ENCODE peak calls at places on chromosomes 2 and 18, in eight cellular contexts. R is spleen, C is psoas muscle, D is ovary, S is heart left ventricle, X is GM23338, H is hepatocyte, L is endodermal cell. V is an unnamed sample. For H3K36me3 and H3K4me1, the result is how much of the 10 kb centered on the place peaks cover.

GRCh38 chr2:7191927-7192326 is 274.7 kb downstream of the RNF144A start:
- DNase-seq in R (no peak), C (no peak), D (no peak), S (no peak), X (peak), H (peak), L (no peak), V (no peak)

GRCh38 chr18:25262920-25263319 is 89.0 kb downstream of the ZNF521 start:
- DNase-seq in R (no peak), C (no peak), D (no peak), S (no peak), X (no peak), H (no peak), L (no peak), V (no peak)

GRCh38 chr2:219631925-219632757 is 4.7 kb downstream of the SLC4A3 start:
- DNase-seq in R (no peak), C (no peak), D (peak), S (no peak), X (no peak), H (no peak), L (peak), V (no peak)

GRCh38 chr2:227297052-227297451 is 28.0 kb upstream of the MFF start:
- DNase-seq in R (no peak), C (no peak), D (no peak), S (no peak), X (no peak), H (no peak), L (no peak), V (peak)

GRCh38 chr2:10575566-10576300 is 114.0 kb downstream of the NOL10 start:
- DNase-seq in R (no peak), C (no peak), D (no peak), S (no peak), X (no peak), H (no peak), L (no peak), V (no peak)

GRCh38 chr2:163736433-163737168 is 793 bp upstream of the FIGN start:
- DNase-seq in R (peak), C (no peak), D (peak), S (peak), X (peak), H (peak), L (peak), V (no peak)

GRCh38 chr2:59885536-59885935 is 667.9 kb downstream of the BCL11A start:
- DNase-seq in R (no peak), C (no peak), D (no peak), S (peak), X (peak), H (no peak), L (peak), V (no peak)

GRCh38 chr2:186518945-186519344 is 32.9 kb downstream of the ZC3H15 start:
- DNase-seq in R (no peak), C (no peak), D (no peak), S (no peak), X (no peak), H (no peak), L (no peak), V (no peak)

GRCh38 chr2:32632089-32632488 is 4.2 kb downstream of the TTC27 start:
- DNase-seq in R (no peak), C (no peak), D (no peak), S (no peak), X (no peak), H (no peak), L (no peak), V (no peak)

GRCh38 chr2:134231965-134232340 is 21.9 kb upstream of the MGAT5 start:
- DNase-seq in R (no peak), C (no peak), D (no peak), S (no peak), X (no peak), H (no peak), L (no peak), V (no peak)

GRCh38 chr2:42855221-42855970 is 63.0 kb upstream of the HAAO start:
- DNase-seq in R (peak), C (peak), D (no peak), S (no peak), X (no peak), H (no peak), L (no peak), V (no peak)

GRCh38 chr18:79586436-79587297 is 92.9 kb upstream of the CTDP1 start:
- DNase-seq in R (peak), C (peak), D (peak), S (peak), X (no peak), H (no peak), L (peak), V (no peak)

GRCh38 chr2:144215701-144216675 is 303.9 kb downstream of the ZEB2 start:
- DNase-seq in R (no peak), C (no peak), D (no peak), S (no peak), X (no peak), H (no peak), L (no peak), V (no peak)

GRCh38 chr2:134216152-134216829 is 37.6 kb upstream of the MGAT5 start:
- DNase-seq in R (no peak), C (no peak), D (no peak), S (no peak), X (no peak), H (no peak), L (no peak), V (no peak)

GRCh38 chr2:95346738-95347671 is 49.9 kb downstream of the KCNIP3 start:
- DNase-seq in R (peak), C (peak), D (peak), S (no peak), X (peak), H (peak), L (peak), V (peak)

GRCh38 chr2:117985092-117985491 is 28.8 kb downstream of the CCDC93 start:
- DNase-seq in R (no peak), C (no peak), D (no peak), S (no peak), X (peak), H (no peak), L (peak), V (no peak)

GRCh38 chr18:54261894-54262293 is 7.4 kb upstream of the POLI start:
- DNase-seq in R (no peak), C (no peak), D (no peak), S (no peak), X (no peak), H (no peak), L (no peak), V (no peak)

GRCh38 chr2:9247177-9247576 is 40.6 kb downstream of the ASAP2 start:
- DNase-seq in R (no peak), C (no peak), D (no peak), S (no peak), X (no peak), H (no peak), L (no peak), V (peak)

GRCh38 chr2:239949537-239949936 is 75.6 kb downstream of the NDUFA10 start:
- DNase-seq in R (no peak), C (peak), D (no peak), S (no peak), X (no peak), H (no peak), L (no peak), V (no peak)

GRCh38 chr2:113886479-113887383 is 3.2 kb upstream of the ACTR3 start:
- DNase-seq in R (peak), C (no peak), D (no peak), S (peak), X (no peak), H (no peak), L (no peak), V (no peak)

GRCh38 chr18:75533954-75534353 is 106.5 kb upstream of the SMIM21 start:
- DNase-seq in R (no peak), C (no peak), D (no peak), S (no peak), X (no peak), H (no peak), L (no peak), V (no peak)

GRCh38 chr2:122117371-122117770 is 361.9 kb downstream of the TSN start:
- DNase-seq in R (no peak), C (no peak), D (no peak), S (no peak), X (no peak), H (no peak), L (no peak), V (no peak)

GRCh38 chr18:55665506-55665905 is 77.5 kb upstream of the TCF4 start:
- DNase-seq in R (no peak), C (no peak), D (no peak), S (no peak), X (no peak), H (no peak), L (no peak), V (no peak)

GRCh38 chr18:34901299-34901698 is 139.9 kb upstream of the MAPRE2 start:
- DNase-seq in R (no peak), C (no peak), D (no peak), S (no peak), X (no peak), H (no peak), L (no peak), V (no peak)

DNA sequence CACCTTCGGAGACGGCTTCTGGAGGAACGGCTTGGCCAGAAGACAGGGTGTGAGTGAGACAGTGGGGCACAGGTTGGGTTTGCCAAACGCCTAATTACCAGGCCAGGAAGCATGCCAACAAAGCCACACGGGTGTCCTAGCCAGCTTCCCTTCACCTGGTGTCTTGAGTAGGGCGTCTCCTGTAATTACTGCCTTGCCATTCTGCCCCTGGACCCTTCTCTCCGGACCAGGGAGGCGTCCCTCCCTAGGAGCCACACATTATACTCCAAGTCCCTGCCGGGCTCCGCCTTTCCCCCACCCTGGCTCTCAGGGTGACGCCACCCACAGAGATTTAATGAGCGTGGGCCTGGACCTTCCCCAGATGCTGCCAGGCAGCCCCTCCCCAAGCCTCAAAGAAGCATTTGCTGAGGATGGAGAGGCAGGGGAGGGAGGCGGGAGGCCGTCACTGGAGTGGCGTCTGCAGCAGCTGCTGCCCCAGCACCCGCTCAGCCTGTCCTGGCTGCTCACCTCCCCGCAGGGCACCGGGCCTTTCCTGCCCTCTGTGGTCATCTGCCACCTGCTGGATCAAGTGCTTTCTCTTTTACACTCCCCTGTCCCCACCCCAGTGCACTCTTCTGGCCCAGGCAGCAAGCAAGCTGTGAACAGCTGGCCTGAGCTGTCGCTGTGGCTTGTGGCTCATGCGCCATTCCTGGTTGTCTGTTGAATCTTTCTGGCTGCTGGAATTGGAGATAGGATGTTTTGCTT is 20.7 kb downstream of the FOSL2 start:
- DNase-seq in R (peak), C (peak), D (peak), S (peak), X (peak), H (no peak), L (peak), V (no peak)
- H3K36me3 ChIP-seq in R (half or more), C (half or more), D (under half), S (half or more), X (under half), H (under half), L (under half), V (under half)

DNA sequence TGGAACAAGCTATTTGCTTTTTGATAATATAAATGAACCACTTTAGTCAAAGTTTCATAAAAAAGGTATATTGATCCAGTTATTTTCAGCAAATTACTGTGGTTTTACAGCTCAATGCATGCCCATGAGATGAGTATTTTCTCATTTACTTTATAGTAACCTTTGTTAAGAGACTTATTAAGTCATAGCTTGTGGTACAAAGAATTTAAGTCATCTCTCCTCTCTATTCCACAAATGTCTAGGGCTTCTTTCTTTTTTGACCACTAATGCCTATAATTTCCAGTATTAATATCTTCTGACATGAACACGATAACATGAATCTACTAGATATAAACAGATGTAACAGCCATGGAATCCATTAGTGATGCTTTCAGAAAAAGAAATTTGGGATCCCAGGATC is 42.7 kb upstream of the KDM3A start:
- DNase-seq in R (no peak), C (no peak), D (no peak), S (no peak), X (no peak), H (no peak), L (no peak), V (no peak)
- H3K4me1 ChIP-seq in R (under half), C (under half), D (under half), S (under half), X (under half), H (under half), L (under half), V (under half)

DNA sequence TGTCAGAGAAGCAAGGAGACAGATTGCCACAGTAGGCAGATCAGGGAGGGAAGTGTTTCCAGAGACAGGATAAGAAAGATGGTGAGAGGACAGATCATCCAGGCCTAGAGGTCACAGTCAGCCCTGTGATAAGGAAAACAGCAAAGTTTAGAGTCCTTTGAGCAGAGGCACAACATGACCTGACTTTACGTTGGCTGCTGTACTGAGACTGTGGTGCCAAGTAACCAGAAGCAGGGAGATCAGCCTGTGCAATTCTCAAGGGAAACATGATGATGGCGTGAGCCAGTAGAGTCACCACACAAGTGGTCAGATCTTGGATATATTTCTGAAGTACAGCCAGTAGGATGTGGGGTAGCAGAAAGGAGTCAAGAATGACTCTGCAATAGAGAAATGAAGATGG is 43.7 kb downstream of the SMC6 start:
- DNase-seq in R (no peak), C (no peak), D (no peak), S (no peak), X (no peak), H (no peak), L (no peak), V (no peak)
- H3K36me3 ChIP-seq in R (under half), C (half or more), D (under half), S (half or more), X (under half), H (under half), L (half or more), V (under half)

GRCh38 chr2:128290356-128290755 is 28.3 kb downstream of the HS6ST1 start:
- DNase-seq in R (no peak), C (no peak), D (no peak), S (no peak), X (no peak), H (no peak), L (no peak), V (no peak)
- H3K4me1 ChIP-seq in R (under half), C (under half), D (under half), S (under half), X (under half), H (under half), L (under half), V (under half)

GRCh38 chr2:1517786-1518500 is 104.7 kb downstream of the TPO start:
- DNase-seq in R (peak), C (no peak), D (no peak), S (no peak), X (no peak), H (no peak), L (no peak), V (no peak)
- H3K36me3 ChIP-seq in R (under half), C (under half), D (under half), S (under half), X (under half), H (under half), L (under half), V (under half)

GRCh38 chr2:190653931-190654330 is 5.0 kb downstream of the NAB1 start:
- DNase-seq in R (no peak), C (no peak), D (no peak), S (no peak), X (no peak), H (no peak), L (no peak), V (no peak)
- H3K4me1 ChIP-seq in R (under half), C (under half), D (under half), S (half or more), X (under half), H (under half), L (under half), V (under half)